ENCODE peak calls at places on chromosomes 5 and 9, in eight cellular contexts. One of them, this sample, is unnamed.

GRCh38 chr9:136079211-136079915 is 15.7 kb downstream of the NACC2 start:
- DNase-seq in upper lobe of right lung: no peak
- DNase-seq in Peyer's patch: no peak
- DNase-seq in Calu3: no peak
- DNase-seq in HFFc6: no peak
- DNase-seq in left ventricle myocardium inferior: no peak
- DNase-seq in BJ: no peak
- DNase-seq in neural crest cell: no peak
- DNase-seq in this sample: no peak

GRCh38 chr5:76403963-76404693 is 1.0 kb downstream of the IQGAP2 start:
- DNase-seq in left ventricle myocardium inferior: peak
- DNase-seq in HFFc6: no peak
- DNase-seq in BJ: no peak
- DNase-seq in upper lobe of right lung: no peak
- DNase-seq in neural crest cell: no peak
- DNase-seq in Calu3: peak
- DNase-seq in Peyer's patch: peak
- DNase-seq in this sample: peak

GRCh38 chr9:109286981-109287380 is 33.9 kb downstream of the EPB41L4B start:
- DNase-seq in neural crest cell: no peak
- DNase-seq in Calu3: no peak
- DNase-seq in BJ: peak
- DNase-seq in left ventricle myocardium inferior: no peak
- DNase-seq in Peyer's patch: no peak
- DNase-seq in upper lobe of right lung: no peak
- DNase-seq in HFFc6: peak
- DNase-seq in this sample: no peak

GRCh38 chr9:30732060-30732459 is 1652.4 kb upstream of the ACO1 start:
- DNase-seq in Peyer's patch: no peak
- DNase-seq in upper lobe of right lung: peak
- DNase-seq in BJ: no peak
- DNase-seq in neural crest cell: no peak
- DNase-seq in HFFc6: no peak
- DNase-seq in left ventricle myocardium inferior: no peak
- DNase-seq in Calu3: no peak
- DNase-seq in this sample: no peak

GRCh38 chr5:956178-956761 is 52.3 kb upstream of the NKD2 start:
- DNase-seq in HFFc6: no peak
- DNase-seq in left ventricle myocardium inferior: no peak
- DNase-seq in upper lobe of right lung: peak
- DNase-seq in Peyer's patch: peak
- DNase-seq in Calu3: no peak
- DNase-seq in neural crest cell: no peak
- DNase-seq in BJ: no peak
- DNase-seq in this sample: peak

GRCh38 chr5:173281910-173282309 is 46.3 kb downstream of the STC2 start:
- DNase-seq in Peyer's patch: no peak
- DNase-seq in HFFc6: no peak
- DNase-seq in upper lobe of right lung: no peak
- DNase-seq in BJ: no peak
- DNase-seq in left ventricle myocardium inferior: no peak
- DNase-seq in Calu3: peak
- DNase-seq in neural crest cell: no peak
- DNase-seq in this sample: no peak

GRCh38 chr5:610011-610743 is 2.0 kb upstream of the CEP72 start:
- DNase-seq in Peyer's patch: peak
- DNase-seq in BJ: no peak
- DNase-seq in left ventricle myocardium inferior: no peak
- DNase-seq in HFFc6: no peak
- DNase-seq in upper lobe of right lung: no peak
- DNase-seq in Calu3: no peak
- DNase-seq in neural crest cell: no peak
- DNase-seq in this sample: no peak

GRCh38 chr5:152990771-152991170 is 499.7 kb upstream of the GRIA1 start:
- DNase-seq in Peyer's patch: no peak
- DNase-seq in BJ: no peak
- DNase-seq in neural crest cell: no peak
- DNase-seq in upper lobe of right lung: no peak
- DNase-seq in left ventricle myocardium inferior: no peak
- DNase-seq in Calu3: no peak
- DNase-seq in HFFc6: no peak
- DNase-seq in this sample: no peak

GRCh38 chr9:3906437-3907213 is 380.8 kb upstream of the RFX3 start:
- DNase-seq in Peyer's patch: no peak
- DNase-seq in BJ: peak
- DNase-seq in left ventricle myocardium inferior: no peak
- DNase-seq in Calu3: peak
- DNase-seq in neural crest cell: no peak
- DNase-seq in upper lobe of right lung: no peak
- DNase-seq in HFFc6: peak
- DNase-seq in this sample: no peak

GRCh38 chr5:54867310-54867944 is 118.0 kb downstream of the ESM1 start:
- DNase-seq in BJ: no peak
- DNase-seq in HFFc6: peak
- DNase-seq in Peyer's patch: no peak
- DNase-seq in neural crest cell: no peak
- DNase-seq in Calu3: no peak
- DNase-seq in left ventricle myocardium inferior: no peak
- DNase-seq in upper lobe of right lung: no peak
- DNase-seq in this sample: no peak

DNA sequence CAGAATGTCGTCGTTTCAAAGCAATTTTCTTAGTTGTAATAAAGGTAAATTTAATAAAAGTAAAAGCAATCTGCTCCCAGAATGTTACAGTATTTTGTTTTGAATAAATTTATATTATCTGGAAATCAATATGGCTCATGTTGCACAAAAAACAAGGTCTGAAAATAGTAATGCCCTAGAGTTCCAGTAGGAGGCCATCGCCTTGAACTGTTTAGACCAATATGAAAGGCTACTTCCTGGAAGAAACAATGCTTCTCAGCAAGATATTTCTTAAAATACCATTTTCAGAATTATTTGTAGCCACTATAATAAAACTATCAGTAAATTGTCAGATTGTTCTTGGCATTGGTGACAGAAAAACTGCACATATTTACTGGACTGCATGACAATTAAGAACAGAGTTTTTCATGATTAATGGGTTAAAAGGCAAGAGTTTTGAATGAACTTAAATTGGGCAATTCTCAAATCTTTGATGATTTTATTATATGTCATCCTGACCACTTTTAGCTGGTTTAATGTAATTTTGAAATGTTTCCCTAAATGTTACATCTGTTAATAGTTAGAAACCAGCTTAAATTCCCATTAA is 153.2 kb downstream of the COMMD10 start:
- DNase-seq in upper lobe of right lung: no peak
- DNase-seq in neural crest cell: no peak
- DNase-seq in left ventricle myocardium inferior: no peak
- DNase-seq in HFFc6: no peak
- DNase-seq in BJ: peak
- DNase-seq in Calu3: no peak
- DNase-seq in Peyer's patch: no peak
- DNase-seq in this sample: no peak
- TF ChIP-seq CTCF in upper lobe of right lung: no peak
- TF ChIP-seq CTCF in neural crest cell: peak
- TF ChIP-seq CTCF in left ventricle myocardium inferior: peak
- TF ChIP-seq CTCF in HFFc6: peak
- TF ChIP-seq CTCF in BJ: peak
- TF ChIP-seq CTCF in Calu3: peak
- TF ChIP-seq CTCF in Peyer's patch: no peak
- TF ChIP-seq CTCF in this sample: peak

GRCh38 chr5:159947708-159948358 is 31.6 kb downstream of the ADRA1B start:
- DNase-seq in BJ: no peak
- DNase-seq in HFFc6: no peak
- DNase-seq in neural crest cell: no peak
- DNase-seq in Peyer's patch: no peak
- DNase-seq in Calu3: no peak
- DNase-seq in upper lobe of right lung: no peak
- DNase-seq in left ventricle myocardium inferior: no peak
- DNase-seq in this sample: no peak

GRCh38 chr5:159951834-159952233 is 35.6 kb downstream of the ADRA1B start:
- DNase-seq in HFFc6: no peak
- DNase-seq in BJ: no peak
- DNase-seq in neural crest cell: no peak
- DNase-seq in Calu3: no peak
- DNase-seq in Peyer's patch: no peak
- DNase-seq in left ventricle myocardium inferior: no peak
- DNase-seq in upper lobe of right lung: no peak
- DNase-seq in this sample: no peak

GRCh38 chr5:159953609-159954008 is 37.3 kb downstream of the ADRA1B start:
- DNase-seq in Calu3: no peak
- DNase-seq in BJ: no peak
- DNase-seq in upper lobe of right lung: no peak
- DNase-seq in Peyer's patch: no peak
- DNase-seq in left ventricle myocardium inferior: no peak
- DNase-seq in neural crest cell: no peak
- DNase-seq in HFFc6: no peak
- DNase-seq in this sample: no peak

GRCh38 chr5:159955056-159955624 is 38.9 kb downstream of the ADRA1B start:
- DNase-seq in Peyer's patch: no peak
- DNase-seq in Calu3: no peak
- DNase-seq in neural crest cell: no peak
- DNase-seq in HFFc6: no peak
- DNase-seq in left ventricle myocardium inferior: no peak
- DNase-seq in upper lobe of right lung: no peak
- DNase-seq in BJ: no peak
- DNase-seq in this sample: no peak

GRCh38 chr5:159951387-159951786 is 35.1 kb downstream of the ADRA1B start:
- DNase-seq in BJ: no peak
- DNase-seq in upper lobe of right lung: no peak
- DNase-seq in Peyer's patch: no peak
- DNase-seq in left ventricle myocardium inferior: no peak
- DNase-seq in Calu3: no peak
- DNase-seq in HFFc6: no peak
- DNase-seq in neural crest cell: no peak
- DNase-seq in this sample: no peak
- TF ChIP-seq CTCF in BJ: peak
- TF ChIP-seq CTCF in upper lobe of right lung: no peak
- TF ChIP-seq CTCF in Peyer's patch: no peak
- TF ChIP-seq CTCF in left ventricle myocardium inferior: no peak
- TF ChIP-seq CTCF in Calu3: no peak
- TF ChIP-seq CTCF in HFFc6: no peak
- TF ChIP-seq CTCF in neural crest cell: peak
- TF ChIP-seq CTCF in this sample: peak

DNA sequence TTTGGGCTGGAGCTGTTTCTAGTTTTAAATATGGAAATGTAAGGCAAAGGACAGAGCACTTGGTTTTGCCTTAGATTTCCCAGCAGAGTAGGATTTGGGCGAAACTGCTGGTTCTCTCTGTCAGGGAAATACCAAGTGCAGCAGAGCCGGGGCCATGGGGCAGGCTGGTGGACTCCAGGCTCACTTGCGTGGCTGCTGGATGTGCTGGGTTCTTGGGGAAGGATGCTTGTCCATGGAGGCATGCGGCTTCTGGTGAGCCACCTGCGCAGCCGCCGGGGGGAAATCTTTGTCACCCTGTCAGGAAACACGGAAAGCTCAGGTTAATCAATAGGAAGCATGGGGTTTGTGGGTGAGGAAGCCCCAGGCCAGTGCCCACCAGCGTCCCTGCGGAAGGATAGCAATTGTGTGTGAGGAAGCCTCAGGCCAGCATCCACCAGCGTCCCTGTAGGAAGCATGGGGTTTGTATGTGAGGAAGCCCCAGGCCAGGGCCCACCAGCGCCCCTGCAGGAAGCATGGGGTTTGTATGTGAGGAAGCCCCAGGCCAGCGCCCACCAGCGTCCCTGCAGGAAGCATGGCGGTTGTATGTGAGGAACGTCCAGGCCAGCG is 80.1 kb downstream of the DAP start:
- DNase-seq in left ventricle myocardium inferior: no peak
- DNase-seq in Peyer's patch: no peak
- DNase-seq in HFFc6: no peak
- DNase-seq in BJ: no peak
- DNase-seq in neural crest cell: no peak
- DNase-seq in upper lobe of right lung: no peak
- DNase-seq in Calu3: no peak
- DNase-seq in this sample: no peak
- TF ChIP-seq CTCF in left ventricle myocardium inferior: no peak
- TF ChIP-seq CTCF in Peyer's patch: no peak
- TF ChIP-seq CTCF in HFFc6: no peak
- TF ChIP-seq CTCF in BJ: no peak
- TF ChIP-seq CTCF in neural crest cell: no peak
- TF ChIP-seq CTCF in upper lobe of right lung: no peak
- TF ChIP-seq CTCF in Calu3: no peak
- TF ChIP-seq CTCF in this sample: no peak

GRCh38 chr5:50445281-50445949 is 4.3 kb upstream of the EMB start:
- DNase-seq in neural crest cell: no peak
- DNase-seq in left ventricle myocardium inferior: no peak
- DNase-seq in Calu3: no peak
- DNase-seq in HFFc6: no peak
- DNase-seq in upper lobe of right lung: no peak
- DNase-seq in BJ: no peak
- DNase-seq in Peyer's patch: no peak
- DNase-seq in this sample: no peak

GRCh38 chr5:50435131-50435530 is 6.0 kb downstream of the EMB start:
- DNase-seq in Peyer's patch: no peak
- DNase-seq in HFFc6: no peak
- DNase-seq in neural crest cell: no peak
- DNase-seq in upper lobe of right lung: no peak
- DNase-seq in BJ: no peak
- DNase-seq in Calu3: no peak
- DNase-seq in left ventricle myocardium inferior: no peak
- DNase-seq in this sample: no peak

GRCh38 chr5:50439221-50439620 is 1.9 kb downstream of the EMB start:
- DNase-seq in Peyer's patch: no peak
- DNase-seq in Calu3: no peak
- DNase-seq in upper lobe of right lung: no peak
- DNase-seq in left ventricle myocardium inferior: no peak
- DNase-seq in BJ: no peak
- DNase-seq in HFFc6: no peak
- DNase-seq in neural crest cell: no peak
- DNase-seq in this sample: no peak

GRCh38 chr5:50441479-50441815 is 359 bp upstream of the EMB start:
- DNase-seq in BJ: no peak
- DNase-seq in neural crest cell: no peak
- DNase-seq in upper lobe of right lung: no peak
- DNase-seq in Peyer's patch: no peak
- DNase-seq in Calu3: no peak
- DNase-seq in left ventricle myocardium inferior: no peak
- DNase-seq in HFFc6: no peak
- DNase-seq in this sample: no peak

DNA sequence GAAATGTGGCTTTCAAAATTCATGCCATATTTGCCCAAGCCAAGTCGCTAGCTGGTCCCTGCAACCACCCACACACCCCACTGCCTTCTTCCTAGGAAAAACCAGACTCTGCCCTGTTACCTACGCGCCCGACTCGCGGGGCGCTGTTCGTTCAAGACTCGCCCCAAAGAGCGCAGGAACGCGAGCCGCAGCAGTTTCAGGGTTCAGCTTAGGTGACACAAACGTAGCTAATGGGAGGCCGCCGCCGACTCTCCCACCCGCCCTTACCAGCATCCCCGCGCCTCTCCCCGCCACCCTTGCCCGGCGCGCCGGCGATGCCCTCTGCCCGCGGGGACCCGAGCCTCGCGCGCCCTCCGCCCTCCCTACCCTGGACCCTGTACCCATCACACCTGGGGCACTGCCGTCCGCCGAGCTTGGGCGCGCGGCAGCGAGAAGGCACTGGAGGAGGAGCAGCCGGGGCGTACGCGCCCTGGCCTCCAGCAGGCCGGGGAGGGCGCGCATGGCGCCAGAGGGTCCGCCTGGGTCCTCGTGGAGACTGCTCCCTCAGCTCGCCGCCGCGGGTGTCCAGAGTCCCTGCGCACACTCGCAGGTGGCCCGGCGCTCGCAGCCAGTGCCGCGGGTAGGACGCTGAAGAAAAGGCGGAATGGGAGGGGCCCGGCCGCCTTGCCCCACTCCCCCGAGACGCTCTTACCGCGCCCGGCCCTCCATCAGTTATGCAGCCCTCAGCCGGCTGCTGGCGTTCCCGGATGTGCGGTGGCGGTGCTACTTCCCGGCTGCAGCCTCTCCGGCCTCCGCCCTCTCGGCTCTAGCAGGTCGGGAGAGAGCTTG is at the start of gene EMB:
- DNase-seq in neural crest cell: peak
- DNase-seq in left ventricle myocardium inferior: peak
- DNase-seq in BJ: no peak
- DNase-seq in Peyer's patch: peak
- DNase-seq in Calu3: peak
- DNase-seq in HFFc6: no peak
- DNase-seq in upper lobe of right lung: peak
- DNase-seq in this sample: peak
- TF ChIP-seq CTCF in neural crest cell: peak
- TF ChIP-seq CTCF in left ventricle myocardium inferior: peak
- TF ChIP-seq CTCF in BJ: no peak
- TF ChIP-seq CTCF in Peyer's patch: peak
- TF ChIP-seq CTCF in Calu3: peak
- TF ChIP-seq CTCF in HFFc6: no peak
- TF ChIP-seq CTCF in upper lobe of right lung: peak
- TF ChIP-seq CTCF in this sample: peak